ENCODE peak calls at places on chromosomes 12 and 14, in seven cellular contexts. L is HCT116, A is HuH-7, R is RWPE1, E is renal cortical epithelial cell, U is H1, Z is astrocyte of the spinal cord. M is an unnamed sample.

GRCh38 chr14:75046899-75047298 is 4.4 kb downstream of the MLH3 start:
- DNase-seq in R (no peak), Z (no peak), E (peak), L (no peak), A (no peak), U (no peak), M (no peak)

GRCh38 chr14:68695326-68695768 is 97.5 kb downstream of the ZFP36L1 start:
- DNase-seq in Z (peak), U (no peak), R (peak), E (peak), A (no peak), L (peak), M (no peak)

GRCh38 chr14:77738559-77739250 is 22.3 kb downstream of the SNW1 start:
- DNase-seq in R (no peak), U (no peak), L (no peak), A (no peak), E (peak), Z (peak), M (no peak)

GRCh38 chr14:35355981-35356839 is 48.3 kb downstream of the NFKBIA start:
- DNase-seq in Z (no peak), E (no peak), L (peak), U (no peak), A (peak), R (no peak), M (no peak)

GRCh38 chr12:15118946-15119345 is 102.3 kb downstream of the RERG start:
- DNase-seq in E (peak), R (no peak), U (no peak), A (no peak), Z (no peak), L (no peak), M (no peak)

GRCh38 chr12:2639020-2639298 is 155.8 kb upstream of the FKBP4 start:
- DNase-seq in A (no peak), Z (no peak), E (no peak), R (no peak), L (no peak), U (no peak), M (no peak)

GRCh38 chr12:47954467-47955045 is 8.8 kb upstream of the TMEM106C start:
- DNase-seq in A (peak), Z (no peak), U (no peak), L (no peak), E (no peak), R (no peak), M (no peak)

GRCh38 chr12:48199784-48200198 is 3.3 kb downstream of the OR10AD1 start:
- DNase-seq in E (peak), A (no peak), Z (no peak), R (no peak), L (no peak), U (no peak), M (no peak)

GRCh38 chr12:80565276-80565675 is 121.2 kb downstream of the PTPRQ start:
- DNase-seq in U (no peak), A (no peak), L (no peak), E (no peak), Z (peak), R (no peak), M (no peak)

GRCh38 chr12:103645202-103645601 is 58.1 kb downstream of the STAB2 start:
- DNase-seq in U (no peak), L (no peak), Z (peak), E (no peak), A (no peak), R (no peak), M (no peak)

GRCh38 chr12:42589465-42590323 is at the start of gene PRICKLE1:
- DNase-seq in E (peak), U (peak), R (peak), A (peak), L (no peak), Z (peak), M (no peak)

GRCh38 chr14:68444449-68445168 is 348.3 kb downstream of the ZFP36L1 start:
- DNase-seq in Z (peak), A (no peak), E (peak), L (no peak), R (no peak), U (no peak), M (no peak)

GRCh38 chr14:73567951-73568885 is 795 bp upstream of the ACOT2 start:
- DNase-seq in Z (peak), R (no peak), A (no peak), E (peak), L (no peak), U (no peak), M (no peak)

GRCh38 chr12:83818888-83819287 is 1093.7 kb downstream of the SLC6A15 start:
- DNase-seq in U (no peak), Z (peak), R (peak), E (peak), A (no peak), L (no peak), M (no peak)

GRCh38 chr14:103527408-103528157 is 1.4 kb upstream of the TRMT61A start:
- DNase-seq in E (peak), A (no peak), R (no peak), U (no peak), Z (no peak), L (no peak), M (no peak)

GRCh38 chr14:100657780-100658513 is 68.7 kb upstream of the DLK1 start:
- DNase-seq in R (no peak), L (no peak), U (no peak), Z (no peak), A (no peak), E (no peak), M (no peak)

GRCh38 chr12:116697305-116698130 is 40.4 kb downstream of the SPRING1 start:
- DNase-seq in Z (no peak), R (no peak), L (peak), U (no peak), E (no peak), A (peak), M (no peak)

GRCh38 chr12:21456291-21456780 is 18.9 kb downstream of the PYROXD1 start:
- DNase-seq in Z (no peak), U (no peak), R (no peak), E (no peak), A (no peak), L (no peak), M (no peak)

GRCh38 chr12:94875525-94875924 is 128.0 kb downstream of the NDUFA12 start:
- DNase-seq in A (peak), R (peak), U (no peak), L (peak), Z (peak), E (peak), M (no peak)

GRCh38 chr14:78446807-78447206 is 276.6 kb downstream of the NRXN3 start:
- DNase-seq in E (peak), Z (peak), A (no peak), L (no peak), U (no peak), R (no peak), M (no peak)

GRCh38 chr12:76622915-76623314 is 63.3 kb upstream of the OSBPL8 start:
- DNase-seq in Z (no peak), A (no peak), R (no peak), L (no peak), U (no peak), E (no peak), M (no peak)

GRCh38 chr14:42535397-42535796 is 928.7 kb downstream of the LRFN5 start:
- DNase-seq in L (no peak), A (no peak), Z (no peak), E (no peak), R (no peak), U (no peak), M (no peak)

GRCh38 chr12:127485528-127485927 is 781.4 kb upstream of the TMEM132C start:
- DNase-seq in L (no peak), R (peak), Z (peak), E (peak), A (no peak), U (no peak), M (no peak)

M was measured in iPS DF 6.9.